ENCODE peak calls at places on chromosomes 6 and 20, in nine cellular contexts. L is neuronal stem cell, D is fibroblast of lung, P is GM12878, T is AG04449, B is body of pancreas, Z is IMR-90, A is foreskin fibroblast, V is GM23338. Q is an unnamed sample.

GRCh38 chr6:12637960-12638641 is 78.5 kb upstream of the PHACTR1 start:
- DNase-seq in L (peak), D (peak), P (peak), T (no peak), B (peak), Z (peak), A (peak), V (peak), Q (peak)

GRCh38 chr6:66396145-66396544 is 689.1 kb upstream of the EYS start:
- DNase-seq in L (no peak), D (no peak), P (no peak), T (no peak), B (no peak), Z (no peak), A (no peak), V (no peak), Q (no peak)

GRCh38 chr20:52191132-52191435 is 495 bp downstream of the ZFP64 start:
- DNase-seq in L (no peak), D (no peak), P (no peak), T (no peak), B (no peak), Z (peak), A (peak), V (peak), Q (peak)

GRCh38 chr6:9520417-9521151 is 894.3 kb downstream of the TFAP2A start:
- DNase-seq in L (no peak), D (peak), P (peak), T (peak), B (no peak), Z (peak), A (peak), V (no peak), Q (peak)

GRCh38 chr20:62522748-62523396 is 47.1 kb upstream of the GATA5 start:
- DNase-seq in L (no peak), D (no peak), P (no peak), T (no peak), B (no peak), Z (no peak), A (no peak), V (no peak), Q (no peak)

GRCh38 chr20:15240801-15241200 is 903.4 kb upstream of the FLRT3 start:
- DNase-seq in L (no peak), D (peak), P (no peak), T (no peak), B (no peak), Z (no peak), A (peak), V (no peak), Q (no peak)

GRCh38 chr6:40586369-40586768 is 795 bp downstream of the LRFN2 start:
- DNase-seq in L (no peak), D (no peak), P (no peak), T (no peak), B (no peak), Z (no peak), A (no peak), V (no peak), Q (no peak)

GRCh38 chr20:47821481-47822100 is 36.3 kb upstream of the SULF2 start:
- DNase-seq in L (no peak), D (peak), P (no peak), T (no peak), B (no peak), Z (no peak), A (no peak), V (no peak), Q (no peak)

GRCh38 chr6:163406320-163406719 is 8.2 kb upstream of the QKI start:
- DNase-seq in L (no peak), D (no peak), P (no peak), T (no peak), B (no peak), Z (no peak), A (no peak), V (no peak), Q (no peak)

GRCh38 chr20:9332783-9333482 is 181.5 kb upstream of the LAMP5 start:
- DNase-seq in L (no peak), D (no peak), P (no peak), T (no peak), B (no peak), Z (no peak), A (no peak), V (no peak), Q (no peak)

GRCh38 chr20:61360296-61360695 is 108.2 kb downstream of the CDH4 start:
- DNase-seq in L (no peak), D (no peak), P (no peak), T (no peak), B (no peak), Z (no peak), A (no peak), V (no peak), Q (no peak)

GRCh38 chr6:3281669-3282460 is 23.1 kb downstream of the PSMG4 start:
- DNase-seq in L (no peak), D (peak), P (no peak), T (peak), B (peak), Z (peak), A (peak), V (peak), Q (peak)

GRCh38 chr20:3238616-3239025 is 369 bp downstream of the SLC4A11 start:
- DNase-seq in L (peak), D (peak), P (no peak), T (no peak), B (no peak), Z (no peak), A (peak), V (peak), Q (peak)

GRCh38 chr6:120938876-120939231 is 395.4 kb downstream of the TBC1D32 start:
- DNase-seq in L (no peak), D (no peak), P (peak), T (no peak), B (no peak), Z (no peak), A (no peak), V (no peak), Q (no peak)

GRCh38 chr6:159941286-159942113 is 27.4 kb upstream of the IGF2R start:
- DNase-seq in L (no peak), D (peak), P (peak), T (no peak), B (no peak), Z (peak), A (peak), V (peak), Q (peak)

GRCh38 chr6:153947817-153948447 is 91.1 kb upstream of the OPRM1 start:
- DNase-seq in L (peak), D (no peak), P (no peak), T (no peak), B (peak), Z (no peak), A (no peak), V (peak), Q (peak)

GRCh38 chr6:98977606-98978292 is 30.0 kb upstream of the FBXL4 start:
- DNase-seq in L (no peak), D (no peak), P (no peak), T (no peak), B (no peak), Z (no peak), A (no peak), V (no peak), Q (no peak)

GRCh38 chr6:12381587-12381986 is 91.4 kb downstream of the EDN1 start:
- DNase-seq in L (no peak), D (peak), P (no peak), T (no peak), B (no peak), Z (peak), A (no peak), V (no peak), Q (no peak)

GRCh38 chr6:104940238-104940880 is 16.5 kb upstream of the LIN28B start:
- DNase-seq in L (no peak), D (no peak), P (no peak), T (no peak), B (no peak), Z (no peak), A (no peak), V (peak), Q (no peak)

GRCh38 chr20:11766961-11767360 is 150.7 kb upstream of the BTBD3 start:
- DNase-seq in L (no peak), D (peak), P (no peak), T (no peak), B (no peak), Z (peak), A (no peak), V (peak), Q (no peak)

GRCh38 chr6:2037230-2037926 is 208.0 kb downstream of the GMDS start:
- DNase-seq in L (no peak), D (peak), P (no peak), T (no peak), B (no peak), Z (peak), A (no peak), V (peak), Q (no peak)

GRCh38 chr6:168150551-168151444 is 71.8 kb upstream of the FRMD1 start:
- DNase-seq in L (no peak), D (no peak), P (no peak), T (no peak), B (no peak), Z (no peak), A (no peak), V (peak), Q (peak)

GRCh38 chr20:21665687-21666446 is 39.6 kb upstream of the PAX1 start:
- DNase-seq in L (no peak), D (no peak), P (no peak), T (no peak), B (no peak), Z (no peak), A (no peak), V (no peak), Q (no peak)

GRCh38 chr6:154460306-154461071 is 50.0 kb downstream of the CNKSR3 start:
- DNase-seq in L (no peak), D (peak), P (no peak), T (no peak), B (no peak), Z (peak), A (no peak), V (no peak), Q (peak)

GRCh38 chr6:170152111-170152926 is 138.6 kb downstream of the DLL1 start:
- DNase-seq in L (peak), D (peak), P (no peak), T (no peak), B (peak), Z (no peak), A (no peak), V (no peak), Q (no peak)
- H3K4me3 ChIP-seq in L (no peak), D (no peak), P (no peak), T (no peak), B (no peak), Z (no peak), A (no peak), V (no peak), Q (no peak)

GRCh38 chr6:69881322-69882151 is 15.2 kb downstream of the COL19A1 start:
- DNase-seq in L (no peak), D (no peak), P (peak), T (no peak), B (no peak), Z (no peak), A (no peak), V (no peak), Q (no peak)
- H3K4me3 ChIP-seq in L (no peak), D (no peak), P (peak), T (no peak), B (no peak), Z (no peak), A (no peak), V (no peak), Q (no peak)

GRCh38 chr6:33755070-33755869 is 8.6 kb upstream of the IP6K3 start:
- DNase-seq in L (no peak), D (no peak), P (no peak), T (no peak), B (no peak), Z (no peak), A (no peak), V (no peak), Q (no peak)
- H3K4me3 ChIP-seq in L (no peak), D (no peak), P (no peak), T (no peak), B (no peak), Z (no peak), A (no peak), V (no peak), Q (no peak)

GRCh38 chr6:5640614-5641013 is 366.1 kb downstream of the NRN1 start:
- DNase-seq in L (no peak), D (no peak), P (no peak), T (no peak), B (no peak), Z (no peak), A (no peak), V (no peak), Q (no peak)
- H3K4me3 ChIP-seq in L (peak), D (no peak), P (no peak), T (no peak), B (no peak), Z (no peak), A (no peak), V (no peak), Q (no peak)

GRCh38 chr6:45590751-45591184 is 213.0 kb upstream of the SUPT3H start:
- DNase-seq in L (no peak), D (peak), P (no peak), T (no peak), B (no peak), Z (peak), A (no peak), V (no peak), Q (peak)

GRCh38 chr6:45591306-45591705 is 213.6 kb upstream of the SUPT3H start:
- DNase-seq in L (no peak), D (peak), P (no peak), T (no peak), B (no peak), Z (peak), A (no peak), V (no peak), Q (peak)

GRCh38 chr6:45591816-45592359 is 214.2 kb upstream of the SUPT3H start:
- DNase-seq in L (no peak), D (no peak), P (no peak), T (no peak), B (no peak), Z (no peak), A (no peak), V (no peak), Q (peak)

GRCh38 chr6:45589367-45589766 is 211.6 kb upstream of the SUPT3H start:
- DNase-seq in L (no peak), D (no peak), P (no peak), T (no peak), B (no peak), Z (no peak), A (no peak), V (no peak), Q (no peak)

GRCh38 chr6:45590225-45590624 is 212.5 kb upstream of the SUPT3H start:
- DNase-seq in L (no peak), D (peak), P (no peak), T (peak), B (no peak), Z (peak), A (peak), V (no peak), Q (peak)
- H3K4me3 ChIP-seq in L (no peak), D (no peak), P (no peak), T (no peak), B (no peak), Z (no peak), A (no peak), V (no peak), Q (no peak)